ENCODE peak calls at places on chromosome X, in five cellular contexts. I is heart right ventricle, M is tibial nerve, D is GM23248, T is heart left ventricle. E is an unnamed sample.

GRCh38 chrX:46268429-46268828 is 276.8 kb downstream of the ZNF674 start:
- DNase-seq in D (peak; percentile 48), I (no peak), T (no peak), M (no peak), E (no peak)

GRCh38 chrX:57906790-57907189 is 3.5 kb downstream of the ZXDA start:
- DNase-seq in T (no peak), M (no peak), I (no peak), D (peak; percentile 73), E (no peak)

GRCh38 chrX:12975999-12976558 is 1.2 kb downstream of the TMSB4X start:
- DNase-seq in I (no peak), D (peak; percentile 60), M (no peak), T (peak; percentile 50), E (no peak)

GRCh38 chrX:8044861-8045434 is 117.7 kb upstream of the PNPLA4 start:
- DNase-seq in M (no peak), I (no peak), D (no peak), T (no peak), E (no peak)

GRCh38 chrX:147174596-147174995 is 360.1 kb upstream of the CXorf51A start:
- DNase-seq in T (no peak), M (no peak), D (no peak), I (no peak), E (no peak)

GRCh38 chrX:111394581-111394980 is 17.4 kb downstream of the DCX start:
- DNase-seq in T (no peak), M (no peak), I (no peak), D (no peak), E (no peak)

GRCh38 chrX:137427813-137428212 is 138.1 kb upstream of the ZIC3 start:
- DNase-seq in D (peak; percentile 44), I (no peak), T (no peak), M (no peak), E (no peak)

GRCh38 chrX:132292753-132293152 is 73.5 kb upstream of the RAP2C start:
- DNase-seq in M (no peak), I (no peak), D (peak; percentile 61), T (no peak), E (no peak)

GRCh38 chrX:51893931-51894696 is 691 bp downstream of the MAGED1 start:
- DNase-seq in I (no peak), D (peak; percentile 53), T (peak; percentile 37), M (no peak), E (no peak)

GRCh38 chrX:68945603-68946228 is 116.9 kb downstream of the EFNB1 start:
- DNase-seq in I (no peak), D (peak; percentile 64), M (no peak), T (no peak), E (peak; percentile 57)

GRCh38 chrX:41759817-41760216 is 35.8 kb downstream of the GPR82 start:
- DNase-seq in M (no peak), T (no peak), D (peak; percentile 40), I (no peak), E (no peak)

GRCh38 chrX:77275392-77275791 is 171.8 kb upstream of the FGF16 start:
- DNase-seq in T (no peak), M (no peak), D (peak; percentile 0), I (no peak), E (no peak)

GRCh38 chrX:124435616-124436015 is 89.3 kb downstream of the SH2D1A start:
- DNase-seq in I (no peak), T (no peak), D (no peak), M (no peak), E (no peak)

GRCh38 chrX:132532955-132533354 is 44.1 kb upstream of the MBNL3 start:
- DNase-seq in I (no peak), T (no peak), M (no peak), D (peak; percentile 2), E (no peak)

GRCh38 chrX:15310117-15310516 is 5.3 kb downstream of the ASB11 start:
- DNase-seq in I (no peak), T (peak; percentile 47), D (peak; percentile 11), M (no peak), E (no peak)

GRCh38 chrX:100584636-100585035 is at the start of gene TNMD:
- DNase-seq in M (no peak), I (no peak), T (no peak), D (no peak), E (no peak)

GRCh38 chrX:97070346-97070745 is 186.6 kb downstream of the RPA4 start:
- DNase-seq in M (no peak), I (no peak), D (no peak), T (no peak), E (no peak)

GRCh38 chrX:139924069-139924695 is 8.7 kb downstream of the ATP11C start:
- DNase-seq in M (no peak), D (no peak), I (no peak), T (no peak), E (no peak)

GRCh38 chrX:142068365-142068764 is 136.7 kb downstream of the MAGEC2 start:
- DNase-seq in I (no peak), M (no peak), T (no peak), D (no peak), E (no peak)

GRCh38 chrX:99301990-99302389 is 1108.1 kb downstream of the PCDH19 start:
- DNase-seq in T (no peak), M (no peak), I (no peak), D (peak; percentile 2), E (no peak)

GRCh38 chrX:72526534-72527508 is 45.8 kb downstream of the HDAC8 start:
- DNase-seq in I (no peak), T (no peak), M (no peak), D (peak; percentile 10), E (no peak)

GRCh38 chrX:109839694-109840358 is 106.8 kb upstream of the ACSL4 start:
- DNase-seq in D (peak; percentile 25), M (no peak), T (no peak), I (no peak), E (no peak)

GRCh38 chrX:17967888-17968287 is 106.8 kb upstream of the RAI2 start:
- DNase-seq in D (no peak), I (no peak), T (no peak), M (no peak), E (no peak)
- H3K9me3 ChIP-seq in D (no peaks in the 10 kb centered on the region), I (no peaks in the 10 kb centered on the region), T (no peaks in the 10 kb centered on the region), M (no peaks in the 10 kb centered on the region), E (no peaks in the 10 kb centered on the region)

GRCh38 chrX:133742602-133743305 is 242.6 kb downstream of the GPC3 start:
- DNase-seq in I (no peak), D (no peak), T (no peak), M (no peak), E (no peak)
- H3K27ac ChIP-seq in I (no peak overlapping the region), D (no peak overlapping the region), T (no peak overlapping the region), M (no peak overlapping the region), E (no peak overlapping the region)

GRCh38 chrX:155957843-155958242 is 39.7 kb upstream of the IL9R start:
- DNase-seq in I (no peak), M (no peak), T (no peak), D (no peak), E (no peak)
- H3K4me3 ChIP-seq in I (no peak overlapping the region), M (no peak overlapping the region), T (no peak overlapping the region), D (no peak overlapping the region), E (no peak overlapping the region)

GRCh38 chrX:67892391-67892790 is 348.6 kb downstream of the AR start:
- DNase-seq in I (no peak), D (no peak), M (no peak), T (no peak), E (no peak)
- H3K9me3 ChIP-seq in I (peaks cover 5% of the 10 kb centered on the region), D (no peaks in the 10 kb centered on the region), M (no peaks in the 10 kb centered on the region), T (no peaks in the 10 kb centered on the region), E (peaks cover 39% of the 10 kb centered on the region)